ENCODE peak calls at places on chromosomes 7 and 10, in seven cellular contexts. N, Z, D, C, X, A and U are unnamed samples.

GRCh38 chr7:22109761-22110160 is 164.1 kb upstream of the CDCA7L start:
- DNase-seq in N (no peak), Z (no peak), D (no peak), C (peak), X (no peak), A (peak), U (no peak)

GRCh38 chr7:47449810-47450586 is 131.9 kb downstream of the TNS3 start:
- DNase-seq in N (no peak), Z (no peak), D (no peak), C (no peak), X (no peak), A (peak), U (no peak)

GRCh38 chr10:97024181-97025073 is 161.3 kb downstream of the SLIT1 start:
- DNase-seq in N (no peak), Z (peak), D (no peak), C (no peak), X (no peak), A (peak), U (no peak)

GRCh38 chr7:8037151-8037550 is 68.6 kb downstream of the GLCCI1 start:
- DNase-seq in N (no peak), Z (no peak), D (no peak), C (no peak), X (no peak), A (no peak), U (no peak)

GRCh38 chr10:44425466-44425865 is 40.6 kb upstream of the CXCL12 start:
- DNase-seq in N (no peak), Z (no peak), D (no peak), C (no peak), X (no peak), A (no peak), U (peak)

GRCh38 chr7:104267701-104268368 is 60.0 kb upstream of the ORC5 start:
- DNase-seq in N (no peak), Z (no peak), D (no peak), C (no peak), X (no peak), A (peak), U (no peak)

GRCh38 chr10:63252095-63252762 is 119.1 kb downstream of the NRBF2 start:
- DNase-seq in N (no peak), Z (no peak), D (no peak), C (no peak), X (no peak), A (no peak), U (no peak)

GRCh38 chr10:78605800-78606350 is 462.9 kb upstream of the ZMIZ1 start:
- DNase-seq in N (no peak), Z (no peak), D (no peak), C (no peak), X (no peak), A (no peak), U (no peak)